ENCODE peak calls at places on chromosomes 13 and 19, in five cellular contexts. W is IMR-90, X is GM12878, H is HepG2, T is HCT116. N is an unnamed sample.

GRCh38 chr19:46088101-46088500 is 36.4 kb downstream of the IGFL3 start:
- DNase-seq in T (no peak), W (no peak), X (no peak), H (no peak), N (no peak)

GRCh38 chr19:52248256-52248655 is 21.1 kb upstream of the ZNF766 start:
- DNase-seq in H (peak), X (no peak), T (peak), W (peak), N (no peak)

GRCh38 chr19:3536429-3537100 is 2.4 kb upstream of the TEKTIP1 start:
- DNase-seq in T (no peak), X (no peak), W (no peak), H (no peak), N (no peak)

GRCh38 chr13:60013166-60013565 is 150.6 kb downstream of the DIAPH3 start:
- DNase-seq in H (no peak), W (no peak), X (no peak), T (no peak), N (no peak)

GRCh38 chr13:110663491-110663890 is 42.4 kb downstream of the CARS2 start:
- DNase-seq in T (no peak), W (no peak), H (no peak), X (no peak), N (no peak)

GRCh38 chr13:32001392-32001768 is 30.2 kb upstream of the FRY start:
- DNase-seq in H (peak), X (no peak), T (peak), W (peak), N (no peak)

GRCh38 chr13:51534075-51534817 is 50.0 kb upstream of the WDFY2 start:
- DNase-seq in T (no peak), W (no peak), H (no peak), X (no peak), N (no peak)

GRCh38 chr19:19214892-19215291 is 3.1 kb downstream of the NCAN start:
- DNase-seq in X (no peak), H (peak), T (no peak), W (peak), N (no peak)

GRCh38 chr13:36173923-36174322 is 40.4 kb downstream of the SOHLH2 start:
- DNase-seq in W (no peak), H (no peak), X (no peak), T (no peak), N (no peak)

GRCh38 chr13:110665491-110666254 is 40.2 kb downstream of the CARS2 start:
- DNase-seq in T (no peak), X (no peak), W (no peak), H (no peak), N (no peak)

GRCh38 chr13:77697208-77698103 is at the start of gene SLAIN1:
- DNase-seq in X (no peak), T (no peak), H (peak), W (peak), N (peak)

GRCh38 chr13:28040977-28041376 is 52.5 kb upstream of the URAD start:
- DNase-seq in T (no peak), H (no peak), W (no peak), X (no peak), N (no peak)

GRCh38 chr13:46339035-46339666 is 47.9 kb downstream of the RUBCNL start:
- DNase-seq in X (peak), T (no peak), H (no peak), W (peak), N (no peak)

GRCh38 chr19:18073197-18073596 is 13.5 kb downstream of the IL12RB1 start:
- DNase-seq in W (no peak), X (no peak), H (no peak), T (no peak), N (no peak)

DNA sequence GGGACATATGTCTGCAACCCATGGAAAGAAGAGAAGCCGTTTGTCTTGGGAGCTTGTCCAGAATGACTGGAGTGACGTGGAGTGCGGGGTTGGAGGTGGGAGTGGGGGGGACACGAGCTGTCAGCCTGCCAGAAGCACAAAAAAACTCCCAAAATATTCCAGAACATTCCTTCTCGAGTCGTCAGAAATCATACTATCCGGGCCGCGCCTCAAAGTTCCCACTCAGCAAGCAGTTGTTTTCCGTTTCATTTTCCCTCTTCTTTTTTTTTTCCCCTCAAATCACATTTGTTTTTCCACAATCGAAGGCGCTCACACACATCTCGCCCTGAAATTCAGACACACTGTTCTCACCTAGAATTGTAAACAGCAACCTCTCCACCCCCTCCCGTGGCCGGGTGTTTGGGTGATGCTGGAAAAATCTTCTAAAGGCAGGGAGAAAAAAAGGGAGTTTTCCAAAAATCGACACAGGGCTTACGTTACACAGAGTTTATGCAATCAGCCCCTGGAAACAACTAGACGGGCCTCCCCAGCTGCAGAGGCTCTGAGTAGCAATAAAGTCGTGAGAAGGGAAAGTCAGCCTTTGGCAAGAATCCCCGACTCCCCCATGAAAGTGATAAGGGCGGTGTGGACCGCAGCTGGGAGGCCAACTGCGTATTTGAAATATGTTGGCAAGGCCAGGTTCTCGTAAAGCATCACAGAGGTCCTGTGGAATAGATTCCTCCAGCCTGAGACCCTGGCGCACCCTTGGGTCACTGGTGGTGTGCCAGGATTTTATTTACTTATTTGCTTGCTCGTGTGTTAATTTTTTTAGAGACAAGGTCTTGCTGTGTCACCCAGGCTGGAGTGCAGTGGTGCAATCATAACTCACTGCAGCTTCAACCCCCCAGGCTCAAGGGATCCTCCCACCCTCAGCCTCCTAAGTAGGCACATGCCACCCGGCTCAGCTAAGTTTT is 31.2 kb upstream of the KLF2 start:
- DNase-seq in T (no peak), X (no peak), H (no peak), W (peak), N (no peak)
- TF ChIP-seq RAD21 in T (no peak), X (no peak), H (no peak), W (no peak), N (no peak)

GRCh38 chr19:33499671-33500506 is 21.7 kb downstream of the PEPD start:
- DNase-seq in H (no peak), T (no peak), W (no peak), X (no peak), N (no peak)
- TF ChIP-seq RAD21 in H (no peak), T (no peak), W (no peak), X (no peak), N (no peak)

GRCh38 chr19:13241321-13242104 is 91.3 kb downstream of the IER2 start:
- DNase-seq in W (no peak), X (no peak), H (no peak), T (no peak), N (peak)
- TF ChIP-seq RAD21 in W (no peak), X (no peak), H (no peak), T (peak), N (no peak)

GRCh38 chr13:30196025-30196424 is 111.3 kb downstream of the KATNAL1 start:
- DNase-seq in W (peak), H (no peak), T (peak), X (no peak), N (no peak)
- TF ChIP-seq RAD21 in W (no peak), H (no peak), T (no peak), X (no peak), N (no peak)

GRCh38 chr13:99033814-99034213 is 56.0 kb upstream of the DOCK9 start:
- DNase-seq in H (peak), T (no peak), X (no peak), W (peak), N (no peak)
- TF ChIP-seq RAD21 in H (no peak), T (peak), X (peak), W (peak), N (peak)